ENCODE peak calls at places on chromosomes 13 and 19, in eight cellular contexts. K is mammary epithelial cell; N is stimulated activated CD8-positive, alpha-beta memory T cell treated with anti-CD3 and anti-CD28 coated beads, Interleukin-4, amount 100 ng/mL, for 48 hours; V is coronary artery; O is NCI-H524; T is fibroblast of the aortic adventitia; G is kidney tubule cell; J is mesenchymal stem cell. E is an unnamed sample.

GRCh38 chr19:43913383-43913782 is 21.7 kb downstream of the ZNF45 start:
- DNase-seq in N (no peak), O (no peak), K (no peak), G (no peak), V (no peak), T (no peak), J (no peak), E (no peak)

GRCh38 chr13:38641164-38641948 is 45.5 kb upstream of the FREM2 start:
- DNase-seq in G (no peak), K (no peak), V (no peak), J (no peak), T (no peak), N (no peak), O (peak; percentile 18), E (no peak)

GRCh38 chr13:99376132-99376531 is 68.9 kb upstream of the GPR183 start:
- DNase-seq in T (no peak), K (no peak), G (peak; percentile 62), O (no peak), J (no peak), N (peak; percentile 25), V (peak; percentile 70), E (peak; percentile 74)

GRCh38 chr19:46841458-46842083 is 9.1 kb downstream of the AP2S1 start:
- DNase-seq in N (no peak), K (peak; percentile 62), G (peak; percentile 67), O (no peak), J (peak; percentile 72), V (peak; percentile 91), T (peak; percentile 48), E (no peak)

GRCh38 chr13:30421093-30422055 is 919 bp upstream of the UBE2L5 start:
- DNase-seq in K (peak; percentile 85), N (peak; percentile 50), V (peak; percentile 95), T (peak; percentile 94), J (peak; percentile 91), O (peak; percentile 70), G (peak; percentile 81), E (no peak)

GRCh38 chr19:38731654-38732301 is 12.5 kb downstream of the CAPN12 start:
- DNase-seq in J (no peak), T (no peak), O (peak; percentile 74), N (no peak), V (no peak), K (no peak), G (no peak), E (no peak)

GRCh38 chr19:54208784-54209057 is 8.1 kb downstream of the RPS9 start:
- DNase-seq in J (peak; percentile 26), T (peak; percentile 22), G (peak; percentile 22), O (no peak), K (no peak), N (no peak), V (no peak), E (no peak)

GRCh38 chr13:36918246-36919060 is 1.6 kb downstream of the SMAD9 start:
- DNase-seq in N (no peak), V (no peak), K (no peak), O (peak; percentile 42), J (peak; percentile 54), T (no peak), G (peak; percentile 71), E (no peak)

GRCh38 chr19:18750295-18750970 is 40.7 kb downstream of the COMP start:
- DNase-seq in N (no peak), T (no peak), J (no peak), G (no peak), O (no peak), K (no peak), V (no peak), E (no peak)

GRCh38 chr13:24709186-24709913 is 29.1 kb downstream of the ATP12A start:
- DNase-seq in O (no peak), K (no peak), G (no peak), T (no peak), V (no peak), J (no peak), N (peak; percentile 76), E (no peak)

GRCh38 chr19:48551437-48552302 is at the start of gene SULT2B1:
- DNase-seq in K (peak; percentile 28), V (no peak), G (no peak), J (no peak), O (peak; percentile 52), N (no peak), T (no peak), E (no peak)

GRCh38 chr13:21106089-21106488 is 44.7 kb upstream of the LATS2 start:
- DNase-seq in V (no peak), O (peak; percentile 15), G (peak; percentile 38), K (no peak), T (no peak), N (no peak), J (peak; percentile 37), E (no peak)

GRCh38 chr13:20144141-20144850 is 16.6 kb downstream of the GJA3 start:
- DNase-seq in T (no peak), N (no peak), J (no peak), K (no peak), O (no peak), V (peak; percentile 61), G (no peak), E (no peak)

GRCh38 chr13:26656919-26657318 is 99.4 kb downstream of the WASF3 start:
- DNase-seq in V (no peak), K (peak; percentile 21), O (peak; percentile 52), J (peak; percentile 73), T (peak; percentile 74), G (peak; percentile 59), N (no peak), E (no peak)

GRCh38 chr19:18481505-18482222 is 40.2 kb downstream of the ELL start:
- DNase-seq in V (no peak), J (no peak), O (no peak), T (no peak), K (no peak), G (no peak), N (peak; percentile 60), E (no peak)

GRCh38 chr13:95456837-95457236 is 95.7 kb upstream of the CLDN10 start:
- DNase-seq in K (no peak), O (no peak), N (no peak), G (no peak), T (no peak), J (no peak), V (no peak), E (no peak)

GRCh38 chr19:1815605-1816529 is 3.8 kb upstream of the ATP8B3 start:
- DNase-seq in J (no peak), G (no peak), O (no peak), T (no peak), N (no peak), V (no peak), K (no peak), E (no peak)

GRCh38 chr19:29552454-29553280 is 26.9 kb downstream of the VSTM2B start:
- DNase-seq in V (peak; percentile 55), O (no peak), J (no peak), G (no peak), N (peak; percentile 6), K (no peak), T (no peak), E (no peak)

GRCh38 chr13:73902296-73902695 is 231.9 kb downstream of the KLF12 start:
- DNase-seq in O (no peak), G (no peak), J (no peak), K (no peak), V (no peak), N (no peak), T (no peak), E (no peak)

GRCh38 chr19:39433480-39434079 is 2.2 kb downstream of the RPS16 start:
- DNase-seq in V (no peak), K (no peak), T (no peak), O (no peak), G (no peak), J (no peak), N (no peak), E (no peak)

GRCh38 chr13:47117268-47117667 is 220.4 kb upstream of the HTR2A start:
- DNase-seq in J (peak; percentile 76), N (no peak), G (peak; percentile 60), T (peak; percentile 73), V (no peak), O (no peak), K (peak; percentile 9), E (no peak)

GRCh38 chr13:112956516-112957294 is 12.3 kb upstream of the MCF2L start:
- DNase-seq in T (peak; percentile 14), N (no peak), K (no peak), V (no peak), O (no peak), G (no peak), J (no peak), E (no peak)

GRCh38 chr19:17645339-17645963 is 42.7 kb downstream of the UNC13A start:
- DNase-seq in O (no peak), N (no peak), J (no peak), K (no peak), T (no peak), G (no peak), V (no peak), E (no peak)

GRCh38 chr13:60019119-60019993 is 144.4 kb downstream of the DIAPH3 start:
- DNase-seq in N (no peak), G (peak; percentile 18), T (peak; percentile 55), J (peak; percentile 37), O (no peak), K (peak; percentile 44), V (no peak), E (no peak)

GRCh38 chr19:13150919-13151604 is 851 bp downstream of the IER2 start:
- DNase-seq in K (no peak), O (peak; percentile 46), G (no peak), N (peak; percentile 57), T (no peak), J (peak; percentile 31), V (peak; percentile 87), E (no peak)

GRCh38 chr19:27580906-27581305 is 1632.0 kb downstream of the UQCRFS1 start:
- DNase-seq in J (no peak), N (no peak), T (no peak), V (no peak), O (no peak), K (no peak), G (no peak), E (no peak)

GRCh38 chr13:111318396-111318795 is 2.0 kb upstream of the TEX29 start:
- DNase-seq in O (no peak), T (no peak), G (no peak), K (no peak), J (no peak), V (no peak), N (no peak), E (no peak)

GRCh38 chr19:51830263-51830662 is 35.3 kb downstream of the FPR3 start:
- DNase-seq in G (no peak), V (no peak), T (peak; percentile 14), J (no peak), O (no peak), N (no peak), K (peak; percentile 29), E (no peak)

GRCh38 chr13:35378939-35379338 is 97.5 kb downstream of the MAB21L1 start:
- DNase-seq in N (no peak), T (peak; percentile 26), K (no peak), J (no peak), G (no peak), O (no peak), V (no peak), E (no peak)

GRCh38 chr19:18020212-18021067 is 12.5 kb downstream of the ARRDC2 start:
- DNase-seq in J (peak; percentile 57), V (peak; percentile 98), K (no peak), O (no peak), T (no peak), N (no peak), G (peak; percentile 37), E (no peak)

GRCh38 chr19:16369664-16370576 is 45.3 kb downstream of the KLF2 start:
- DNase-seq in K (no peak), T (no peak), J (no peak), O (no peak), G (no peak), V (no peak), N (peak; percentile 55), E (peak; percentile 48)

E was measured in memory B cell.